ENCODE peak calls at places on chromosome 6, in seven cellular contexts. B, K, X, C, R, E and G are unnamed samples.

GRCh38 chr6:44856495-44856878 is 469.0 kb downstream of the CDC5L start:
- DNase-seq in K (no peak), B (no peak), R (no peak), E (no peak), X (no peak), C (no peak), G (no peak)

GRCh38 chr6:44942201-44942600 is 385.9 kb upstream of the RUNX2 start:
- DNase-seq in E (no peak), K (no peak), R (no peak), X (no peak), C (no peak), B (no peak), G (no peak)

GRCh38 chr6:166697113-166697512 is 70.1 kb upstream of the RPS6KA2 start:
- DNase-seq in K (no peak), B (no peak), E (no peak), X (no peak), C (no peak), R (no peak), G (no peak)

GRCh38 chr6:101851911-101852310 is 458.4 kb downstream of the GRIK2 start:
- DNase-seq in R (no peak), E (no peak), B (no peak), K (no peak), X (no peak), C (no peak), G (no peak)

GRCh38 chr6:151087861-151088598 is 151.7 kb upstream of the AKAP12 start:
- DNase-seq in B (peak), K (no peak), E (peak), R (no peak), C (peak), X (no peak), G (peak)

GRCh38 chr6:16148498-16148897 is 19.6 kb downstream of the MYLIP start:
- DNase-seq in R (no peak), B (peak), E (no peak), X (no peak), K (peak), C (peak), G (no peak)

GRCh38 chr6:52253494-52253893 is 9.2 kb upstream of the IL17F start:
- DNase-seq in X (no peak), R (no peak), K (no peak), B (no peak), C (no peak), E (no peak), G (no peak)

GRCh38 chr6:149271348-149272340 is 45.9 kb upstream of the TAB2 start:
- DNase-seq in R (no peak), X (no peak), C (no peak), E (peak), B (no peak), K (peak), G (no peak)

GRCh38 chr6:108622601-108623335 is 62.1 kb downstream of the FOXO3 start:
- DNase-seq in B (no peak), R (peak), X (peak), C (peak), K (peak), E (peak), G (no peak)

GRCh38 chr6:13098006-13098405 is 230.3 kb downstream of the TBC1D7 start:
- DNase-seq in B (no peak), K (no peak), E (no peak), X (no peak), R (no peak), C (no peak), G (no peak)

GRCh38 chr6:40755749-40756452 is 168.7 kb upstream of the LRFN2 start:
- DNase-seq in B (no peak), R (no peak), E (no peak), C (no peak), K (no peak), X (no peak), G (no peak)

GRCh38 chr6:136769759-136770158 is 22.5 kb downstream of the MAP3K5 start:
- DNase-seq in X (no peak), B (no peak), E (no peak), C (no peak), K (no peak), R (no peak), G (no peak)

GRCh38 chr6:118735320-118735719 is 83.9 kb upstream of the CEP85L start:
- DNase-seq in E (no peak), R (no peak), K (no peak), B (peak), C (no peak), X (no peak), G (no peak)

GRCh38 chr6:162389353-162390085 is 338.0 kb downstream of the PRKN start:
- DNase-seq in C (no peak), X (no peak), E (no peak), R (no peak), B (no peak), K (no peak), G (no peak)

GRCh38 chr6:84762941-84763396 is 1.4 kb downstream of the TBX18 start:
- DNase-seq in K (no peak), X (peak), E (peak), C (no peak), B (no peak), R (no peak), G (peak)

GRCh38 chr6:142716097-142716496 is 228.9 kb downstream of the HIVEP2 start:
- DNase-seq in X (no peak), K (no peak), C (no peak), B (peak), E (no peak), R (no peak), G (no peak)

GRCh38 chr6:167091149-167092107 is 31.5 kb upstream of the CCR6 start:
- DNase-seq in R (no peak), B (no peak), X (no peak), E (no peak), C (no peak), K (no peak), G (no peak)

GRCh38 chr6:161949531-161949930 is 675.7 kb upstream of the AGPAT4 start:
- DNase-seq in B (no peak), E (no peak), X (no peak), C (no peak), K (no peak), R (no peak), G (no peak)

GRCh38 chr6:100230976-100231316 is 233.8 kb downstream of the SIM1 start:
- DNase-seq in K (no peak), R (no peak), X (no peak), E (no peak), C (peak), B (no peak), G (no peak)

GRCh38 chr6:147651249-147652063 is 143.0 kb downstream of the SAMD5 start:
- DNase-seq in X (no peak), B (no peak), E (peak), K (peak), C (peak), R (no peak), G (no peak)

GRCh38 chr6:111211411-111212030 is 124.2 kb downstream of the SLC16A10 start:
- DNase-seq in K (no peak), C (no peak), B (no peak), R (no peak), E (no peak), X (no peak), G (no peak)

GRCh38 chr6:20472748-20473147 is 61.5 kb upstream of the CDKAL1 start:
- DNase-seq in K (no peak), R (no peak), X (no peak), E (no peak), B (no peak), C (no peak), G (no peak)

GRCh38 chr6:168506460-168506859 is 65.5 kb downstream of the SMOC2 start:
- DNase-seq in C (no peak), X (no peak), R (no peak), E (no peak), K (no peak), B (no peak), G (no peak)

GRCh38 chr6:38283734-38284362 is 355.9 kb downstream of the BTBD9 start:
- DNase-seq in C (no peak), B (no peak), K (no peak), R (no peak), X (no peak), E (no peak), G (no peak)

GRCh38 chr6:45783716-45784115 is 231.9 kb downstream of the CLIC5 start:
- DNase-seq in R (no peak), B (no peak), C (no peak), K (no peak), X (no peak), E (no peak), G (no peak)

GRCh38 chr6:145327497-145328055 is 407.7 kb downstream of the EPM2A start:
- DNase-seq in X (no peak), R (no peak), E (no peak), K (no peak), C (no peak), B (no peak), G (no peak)

GRCh38 chr6:64681416-64682160 is 1025.4 kb downstream of the EYS start:
- DNase-seq in X (no peak), R (no peak), E (no peak), K (no peak), B (no peak), C (no peak), G (no peak)

GRCh38 chr6:14875678-14876063 is 370.2 kb upstream of the JARID2 start:
- DNase-seq in C (no peak), X (no peak), R (no peak), B (no peak), K (no peak), E (no peak), G (no peak)

GRCh38 chr6:13769655-13770053 is 44.7 kb downstream of the MCUR1 start:
- DNase-seq in K (no peak), C (no peak), R (no peak), B (no peak), X (no peak), E (no peak), G (no peak)

GRCh38 chr6:15504581-15505350 is 158.1 kb downstream of the DTNBP1 start:
- DNase-seq in E (peak), C (no peak), B (peak), X (peak), R (peak), K (peak), G (peak)

GRCh38 chr6:89321571-89321970 is 6.5 kb upstream of the GABRR2 start:
- DNase-seq in X (no peak), E (no peak), R (no peak), K (no peak), B (peak), C (no peak), G (no peak)
- TF ChIP-seq EP300 in X (no peak), E (no peak), R (no peak), K (no peak), B (no peak), C (no peak), G (no peak)

GRCh38 chr6:3752538-3753227 is 1.2 kb upstream of the PXDC1 start:
- DNase-seq in E (no peak), C (no peak), X (peak), B (no peak), R (peak), K (no peak), G (no peak)

GRCh38 chr6:3753228-3753795 is 1.8 kb upstream of the PXDC1 start:
- DNase-seq in X (peak), E (no peak), B (no peak), C (no peak), R (no peak), K (no peak), G (no peak)

GRCh38 chr6:3751019-3751729 is at the start of gene PXDC1:
- DNase-seq in B (no peak), E (no peak), C (no peak), X (no peak), K (no peak), R (no peak), G (peak)

GRCh38 chr6:3750324-3751018 is 1.0 kb downstream of the PXDC1 start:
- DNase-seq in B (peak), X (peak), C (no peak), K (peak), E (peak), R (peak), G (peak)

GRCh38 chr6:3751730-3752537 is 421 bp upstream of the PXDC1 start:
- DNase-seq in K (peak), X (peak), C (peak), B (peak), R (peak), E (peak), G (peak)
- H3K27ac ChIP-seq in K (peak), X (peak), C (peak), B (peak), R (peak), E (peak), G (peak)

GRCh38 chr6:133865680-133866079 is 23.2 kb upstream of the TCF21 start:
- DNase-seq in R (no peak), B (no peak), C (no peak), X (no peak), E (no peak), K (no peak), G (no peak)

GRCh38 chr6:133873538-133873937 is 15.4 kb upstream of the TCF21 start:
- DNase-seq in K (no peak), X (no peak), E (no peak), B (no peak), R (no peak), C (no peak), G (no peak)

GRCh38 chr6:133871131-133871530 is 17.8 kb upstream of the TCF21 start:
- DNase-seq in K (no peak), C (no peak), E (no peak), R (no peak), X (no peak), B (no peak), G (no peak)
- TF ChIP-seq EP300 in K (no peak), C (no peak), E (no peak), R (no peak), X (no peak), B (no peak), G (no peak)

DNA sequence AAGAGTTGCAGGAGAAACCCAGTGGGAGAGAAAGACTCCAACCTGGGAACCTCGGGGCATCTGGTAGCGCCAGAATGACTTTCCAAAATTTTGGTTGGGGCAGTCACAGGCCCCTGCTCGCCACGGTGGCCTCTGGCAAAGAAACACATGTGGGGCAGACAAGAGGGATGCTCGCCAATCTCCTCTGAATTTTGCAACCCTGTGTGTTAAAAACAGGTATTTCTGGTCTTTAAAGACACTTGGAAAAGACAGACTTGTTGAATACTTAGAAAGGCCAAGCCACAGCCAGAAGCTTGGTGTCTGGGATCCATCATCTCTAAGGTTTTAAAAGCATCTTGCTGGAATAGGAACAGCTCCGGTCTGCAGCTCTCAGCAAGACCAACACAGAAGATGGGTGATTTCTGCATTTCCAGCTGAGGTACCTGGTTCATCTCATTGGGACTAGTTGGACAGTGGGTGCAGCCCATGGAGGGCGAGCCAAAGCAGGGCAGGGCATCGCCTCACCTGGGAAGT is 31.2 kb downstream of the HLA-E start:
- DNase-seq in C (no peak), E (no peak), B (no peak), R (no peak), K (no peak), X (no peak), G (no peak)
- H3K27ac ChIP-seq in C (no peak), E (no peak), B (no peak), R (peak), K (peak), X (peak), G (no peak)

GRCh38 chr6:106488494-106489369 is 128.2 kb downstream of the CRYBG1 start:
- DNase-seq in C (no peak), X (no peak), B (no peak), E (no peak), K (no peak), R (no peak), G (no peak)
- TF ChIP-seq EP300 in C (no peak), X (no peak), B (no peak), E (no peak), K (no peak), R (no peak), G (no peak)

GRCh38 chr6:7463785-7464184 is 74.2 kb downstream of the RIOK1 start:
- DNase-seq in B (peak), C (peak), X (no peak), R (no peak), K (peak), E (no peak), G (no peak)

GRCh38 chr6:7467007-7467897 is 74.2 kb upstream of the DSP start:
- DNase-seq in C (peak), E (no peak), X (no peak), B (peak), R (no peak), K (peak), G (no peak)

DNA sequence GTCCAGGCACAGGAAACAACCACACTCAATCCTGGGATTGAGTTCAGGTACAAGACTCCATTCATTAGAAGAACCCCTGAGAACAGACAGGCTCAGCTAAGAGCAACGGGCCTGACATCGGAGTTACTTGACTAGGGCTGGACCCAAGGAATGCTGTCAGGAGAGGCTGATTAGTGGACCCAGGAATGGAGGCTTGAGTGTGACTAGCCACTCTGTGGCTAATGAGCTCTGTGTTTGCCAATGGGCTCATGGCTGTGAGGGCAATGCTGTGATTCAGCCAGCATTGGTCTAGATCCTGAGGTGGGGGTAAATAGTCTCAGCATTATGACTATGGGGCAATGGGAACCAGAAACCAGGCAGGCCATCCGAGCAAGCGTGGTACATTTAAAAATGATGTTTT is 71.8 kb downstream of the RIOK1 start:
- DNase-seq in E (no peak), R (peak), C (no peak), B (no peak), X (no peak), K (no peak), G (no peak)
- H3K27ac ChIP-seq in E (no peak), R (no peak), C (peak), B (no peak), X (no peak), K (no peak), G (no peak)

DNA sequence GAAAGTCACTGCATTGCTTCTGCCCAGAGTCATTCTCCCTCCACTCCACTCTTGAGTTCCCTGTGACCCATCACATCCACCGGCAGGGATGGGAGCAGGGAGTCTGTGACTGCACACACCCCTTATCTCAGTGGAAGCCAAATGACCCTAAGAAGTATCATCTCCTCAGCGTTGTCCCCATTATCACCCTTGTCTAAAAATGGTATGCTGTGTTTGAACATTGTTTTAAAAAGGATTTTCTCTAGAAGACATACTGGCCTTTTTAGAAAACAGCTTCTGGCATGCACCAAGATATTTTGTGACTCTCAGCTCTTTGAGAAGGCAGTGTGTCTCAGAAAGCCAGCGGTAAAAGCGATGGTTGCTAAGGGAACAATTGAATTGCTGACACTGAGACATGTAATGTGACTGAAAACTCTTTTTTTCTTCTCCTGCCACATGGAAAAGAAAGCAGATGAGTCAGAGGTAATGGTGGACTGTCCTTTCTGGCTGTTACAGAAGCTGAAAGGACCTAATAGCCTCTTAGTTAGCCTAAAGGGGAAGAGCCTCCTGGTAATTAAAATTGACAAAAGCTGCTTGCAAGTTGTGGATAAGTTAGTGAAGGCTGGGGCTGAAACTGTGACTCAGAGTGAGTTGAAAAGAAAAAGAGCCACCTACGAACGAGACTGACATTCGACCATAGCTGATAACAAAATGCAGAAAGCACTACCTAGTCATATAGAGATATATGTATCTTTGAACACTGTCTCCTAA is 120.5 kb downstream of the MAP3K7 start:
- DNase-seq in K (no peak), E (no peak), R (no peak), X (no peak), B (no peak), C (no peak), G (no peak)
- TF ChIP-seq EP300 in K (no peak), E (no peak), R (no peak), X (no peak), B (no peak), C (no peak), G (no peak)

DNA sequence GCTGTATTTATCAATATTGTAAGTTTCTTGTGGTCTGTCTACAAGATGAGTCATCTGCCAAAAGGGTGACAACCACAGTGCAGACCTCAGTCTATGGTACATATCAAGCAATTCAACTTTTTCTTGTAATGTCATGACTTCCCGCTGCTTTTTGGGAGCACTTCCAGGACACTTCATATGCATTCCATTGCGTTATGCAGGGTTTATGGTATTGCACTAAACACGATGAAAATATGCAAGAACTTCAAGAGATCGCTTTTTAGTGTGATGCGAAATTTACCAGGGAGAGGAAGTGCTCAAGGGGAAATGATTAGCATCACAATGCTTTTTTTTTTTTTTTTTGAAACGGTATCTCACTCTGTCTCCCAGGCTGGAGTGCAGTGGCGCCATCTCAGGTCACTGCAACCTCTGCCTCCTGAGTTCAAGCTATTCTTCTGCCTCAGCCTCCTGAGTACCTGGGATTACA is 166.5 kb downstream of the TFAP2A start:
- DNase-seq in R (no peak), C (no peak), B (no peak), X (no peak), K (no peak), E (no peak), G (no peak)
- H3K27ac ChIP-seq in R (no peak), C (no peak), B (no peak), X (no peak), K (no peak), E (no peak), G (no peak)